ENCODE peak calls at places on chromosome 19, in eight cellular contexts. I is astrocyte of the spinal cord; U is RPMI7951; M is stimulated activated CD4-positive, alpha-beta T cell treated with anti-CD3 and anti-CD28 coated beads, Interleukin-12 subunit alpha, Interleukin-12 subunit beta, amount 100 ng/mL, for 24 hours; P is fibroblast of lung; E is bronchial epithelial cell; C is GM10248; D is ovary. X is an unnamed sample.

GRCh38 chr19:57317503-57317902 is 2.8 kb upstream of the ZNF543 start:
- DNase-seq in I (no peak), U (peak), M (no peak), P (no peak), E (no peak), C (no peak), D (no peak), X (no peak)

GRCh38 chr19:35013047-35013819 is 13.1 kb downstream of the GRAMD1A start:
- DNase-seq in I (peak), U (peak), M (peak), P (peak), E (peak), C (peak), D (peak), X (peak)

GRCh38 chr19:49020931-49021895 is 2.9 kb downstream of the CGB3 start:
- DNase-seq in I (no peak), U (peak), M (no peak), P (peak), E (no peak), C (no peak), D (no peak), X (no peak)

GRCh38 chr19:56291857-56292256 is 19.3 kb downstream of the EDDM13 start:
- DNase-seq in I (no peak), U (no peak), M (no peak), P (no peak), E (no peak), C (no peak), D (no peak), X (no peak)

GRCh38 chr19:35089554-35089953 is 26.1 kb upstream of the FXYD3 start:
- DNase-seq in I (no peak), U (no peak), M (no peak), P (no peak), E (no peak), C (no peak), D (no peak), X (no peak)

GRCh38 chr19:17214531-17215124 is 529 bp upstream of the USE1 start:
- DNase-seq in I (no peak), U (no peak), M (no peak), P (no peak), E (no peak), C (no peak), D (no peak), X (no peak)

GRCh38 chr19:19514215-19514633 is 1.1 kb downstream of the TSSK6 start:
- DNase-seq in I (peak), U (no peak), M (no peak), P (peak), E (no peak), C (no peak), D (peak), X (no peak)

GRCh38 chr19:4523306-4524110 is 5.2 kb upstream of the PLIN4 start:
- DNase-seq in I (no peak), U (peak), M (no peak), P (peak), E (no peak), C (peak), D (peak), X (no peak)

GRCh38 chr19:43503501-43504425 is 783 bp downstream of the PHLDB3 start:
- DNase-seq in I (peak), U (peak), M (peak), P (peak), E (peak), C (peak), D (peak), X (peak)

GRCh38 chr19:45087531-45087930 is 5.4 kb upstream of the PPP1R37 start:
- DNase-seq in I (no peak), U (no peak), M (no peak), P (no peak), E (no peak), C (no peak), D (no peak), X (peak)

X was measured in Jurkat, Clone E6-1.